ENCODE peak calls at places on chromosomes 13 and 19, in seven cellular contexts. E is MM.1S, C is IMR-90, N is HCT116, R is neural progenitor cell, L is astrocyte, H is colonic mucosa. M is an unnamed sample.

GRCh38 chr19:52190679-52191293 is 934 bp downstream of the PPP2R1A start:
- DNase-seq in N (no peak), C (peak), E (peak), R (peak), H (peak), L (peak), M (peak)

GRCh38 chr19:49988433-49988832 is 27.5 kb upstream of the SIGLEC11 start:
- DNase-seq in R (no peak), E (no peak), N (no peak), L (peak), C (peak), H (no peak), M (peak)

GRCh38 chr19:6065685-6066365 is 44.5 kb downstream of the RFX2 start:
- DNase-seq in N (no peak), C (peak), R (no peak), H (peak), L (peak), E (no peak), M (no peak)

GRCh38 chr13:22773475-22773874 is 407.3 kb upstream of the SGCG start:
- DNase-seq in E (no peak), L (no peak), C (no peak), N (no peak), R (no peak), H (no peak), M (no peak)

GRCh38 chr13:64639206-64639605 is 2590.9 kb downstream of the PCDH9 start:
- DNase-seq in E (no peak), C (no peak), L (no peak), R (no peak), H (no peak), N (no peak), M (no peak)

GRCh38 chr19:4638828-4639530 is at the start of gene TNFAIP8L1:
- DNase-seq in C (peak), L (peak), E (peak), H (peak), R (peak), N (peak), M (peak)

GRCh38 chr13:76884167-76884566 is 2.0 kb downstream of the KCTD12 start:
- DNase-seq in E (peak), C (no peak), R (peak), N (no peak), H (peak), L (no peak), M (peak)

GRCh38 chr19:3556978-3557460 is 367 bp downstream of the MFSD12 start:
- DNase-seq in R (peak), H (peak), E (peak), N (no peak), C (peak), L (peak), M (peak)

GRCh38 chr13:27822258-27822872 is 30.1 kb downstream of the GSX1 start:
- DNase-seq in E (no peak), L (no peak), H (no peak), R (peak), N (no peak), C (no peak), M (peak)

GRCh38 chr13:98476538-98476966 is 100.4 kb downstream of the STK24 start:
- DNase-seq in E (peak), H (no peak), R (no peak), C (peak), N (peak), L (peak), M (peak)

GRCh38 chr19:31099470-31100190 is 249.6 kb downstream of the TSHZ3 start:
- DNase-seq in L (no peak), R (peak), H (no peak), E (no peak), C (no peak), N (no peak), M (no peak)

GRCh38 chr13:33937373-33938087 is 119.6 kb downstream of the RFC3 start:
- DNase-seq in R (peak), H (no peak), E (no peak), C (no peak), L (peak), N (peak), M (peak)

GRCh38 chr19:35901854-35902661 is at the start of gene HCST:
- DNase-seq in R (no peak), L (peak), H (no peak), E (no peak), C (peak), N (no peak), M (peak)

GRCh38 chr13:114134944-114135610 is 2.7 kb upstream of the RASA3 start:
- DNase-seq in R (no peak), C (no peak), N (no peak), E (no peak), H (no peak), L (no peak), M (no peak)

GRCh38 chr13:33721719-33722118 is 96.2 kb upstream of the RFC3 start:
- DNase-seq in H (no peak), R (no peak), N (no peak), E (no peak), L (peak), C (peak), M (peak)

GRCh38 chr19:38846097-38846496 is 3.7 kb downstream of the HNRNPL start:
- DNase-seq in L (no peak), C (no peak), H (no peak), E (no peak), R (no peak), N (no peak), M (no peak)

GRCh38 chr19:10259162-10259905 is 7.3 kb downstream of the MRPL4 start:
- DNase-seq in C (peak), N (peak), L (peak), R (peak), E (peak), H (peak), M (peak)

GRCh38 chr19:42942187-42942789 is 5.3 kb upstream of the PSG7 start:
- DNase-seq in C (peak), L (peak), R (no peak), E (no peak), H (no peak), N (peak), M (peak)

GRCh38 chr19:916645-917322 is 349 bp upstream of the KISS1R start:
- DNase-seq in L (no peak), N (no peak), R (peak), E (no peak), C (no peak), H (no peak), M (no peak)

GRCh38 chr19:19538077-19538764 is at the start of gene CILP2:
- DNase-seq in C (no peak), R (peak), H (peak), L (no peak), E (no peak), N (no peak), M (no peak)

GRCh38 chr19:42052241-42052863 is 17.7 kb downstream of the GRIK5 start:
- DNase-seq in R (no peak), H (no peak), L (no peak), E (no peak), C (no peak), N (no peak), M (peak)

GRCh38 chr13:114067381-114067885 is 65.0 kb downstream of the RASA3 start:
- DNase-seq in C (peak), N (no peak), R (no peak), H (no peak), L (peak), E (peak), M (peak)

GRCh38 chr19:2799273-2800020 is 14.1 kb downstream of the THOP1 start:
- DNase-seq in N (no peak), L (no peak), H (no peak), R (no peak), E (no peak), C (no peak), M (no peak)

GRCh38 chr19:3145909-3146676 is 10.3 kb downstream of the GNA15 start:
- DNase-seq in R (peak), H (no peak), C (no peak), N (no peak), E (no peak), L (no peak), M (no peak)

GRCh38 chr13:97226788-97227627 is 4.9 kb downstream of the MBNL2 start:
- DNase-seq in C (no peak), R (no peak), L (no peak), E (peak), H (peak), N (no peak), M (no peak)

GRCh38 chr19:10884273-10884672 is 12.9 kb downstream of the CARM1 start:
- DNase-seq in R (no peak), C (peak), H (no peak), E (no peak), N (peak), L (peak), M (no peak)

GRCh38 chr13:25463496-25463895 is 91.7 kb downstream of the ATP8A2 start:
- DNase-seq in C (peak), R (no peak), E (no peak), N (no peak), H (no peak), L (peak), M (peak)

GRCh38 chr13:41588899-41589298 is 131.5 kb downstream of the RGCC start:
- DNase-seq in H (no peak), C (peak), N (peak), R (no peak), E (no peak), L (peak), M (peak)

GRCh38 chr19:409515-410242 is 732 bp upstream of the C2CD4C start:
- DNase-seq in N (no peak), L (no peak), C (no peak), H (no peak), R (no peak), E (no peak), M (no peak)

GRCh38 chr13:75271851-75272250 is 210.1 kb downstream of the TBC1D4 start:
- DNase-seq in E (no peak), N (no peak), H (no peak), C (peak), R (no peak), L (peak), M (peak)

GRCh38 chr13:101155920-101156319 is 260.4 kb downstream of the NALCN start:
- DNase-seq in R (peak), C (no peak), H (no peak), L (no peak), N (no peak), E (no peak), M (no peak)

GRCh38 chr19:50358483-50359431 is 6.7 kb downstream of the NAPSA start:
- DNase-seq in L (no peak), R (no peak), H (peak), C (peak), N (no peak), E (no peak), M (no peak)

GRCh38 chr13:107305178-107305577 is 737.2 kb upstream of the ARGLU1 start:
- DNase-seq in E (no peak), R (no peak), L (no peak), H (no peak), N (no peak), C (no peak), M (no peak)

GRCh38 chr13:107299717-107300116 is 731.8 kb upstream of the ARGLU1 start:
- DNase-seq in E (no peak), C (no peak), L (no peak), R (no peak), N (no peak), H (no peak), M (no peak)

GRCh38 chr13:107296804-107297203 is 728.9 kb upstream of the ARGLU1 start:
- DNase-seq in C (peak), H (no peak), N (no peak), R (no peak), L (peak), E (no peak), M (no peak)

GRCh38 chr13:107301724-107302374 is 733.9 kb upstream of the ARGLU1 start:
- DNase-seq in E (no peak), R (peak), H (no peak), L (no peak), N (no peak), C (no peak), M (no peak)
- TF ChIP-seq CTCF in E (no peak), R (peak), H (no peak), L (no peak), N (peak), C (no peak), M (no peak)

DNA sequence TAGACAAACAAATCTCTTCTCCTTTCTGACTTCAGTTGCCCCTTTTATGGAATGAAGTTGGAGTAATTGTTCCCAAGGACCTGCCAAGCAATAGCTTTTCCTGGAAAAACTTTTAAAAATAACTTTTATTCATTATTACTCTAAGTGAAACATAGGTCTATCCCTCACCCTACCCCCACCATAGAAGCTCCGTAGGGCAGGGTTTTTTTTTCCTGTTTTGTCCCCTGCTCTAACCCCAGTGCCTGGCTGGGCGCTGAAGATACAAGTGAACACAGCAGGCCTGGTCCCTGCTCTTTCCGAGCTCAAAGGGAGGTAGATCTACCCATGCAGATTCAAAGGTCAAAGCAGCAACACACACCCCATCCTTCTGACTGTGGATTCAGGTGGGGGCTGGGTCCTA is 8.7 kb upstream of the GNG8 start:
- DNase-seq in C (no peak), H (no peak), L (no peak), R (no peak), E (no peak), N (no peak), M (no peak)
- H3K27ac ChIP-seq in C (no peak), H (no peak), L (no peak), R (no peak), E (no peak), N (no peak), M (no peak)

DNA sequence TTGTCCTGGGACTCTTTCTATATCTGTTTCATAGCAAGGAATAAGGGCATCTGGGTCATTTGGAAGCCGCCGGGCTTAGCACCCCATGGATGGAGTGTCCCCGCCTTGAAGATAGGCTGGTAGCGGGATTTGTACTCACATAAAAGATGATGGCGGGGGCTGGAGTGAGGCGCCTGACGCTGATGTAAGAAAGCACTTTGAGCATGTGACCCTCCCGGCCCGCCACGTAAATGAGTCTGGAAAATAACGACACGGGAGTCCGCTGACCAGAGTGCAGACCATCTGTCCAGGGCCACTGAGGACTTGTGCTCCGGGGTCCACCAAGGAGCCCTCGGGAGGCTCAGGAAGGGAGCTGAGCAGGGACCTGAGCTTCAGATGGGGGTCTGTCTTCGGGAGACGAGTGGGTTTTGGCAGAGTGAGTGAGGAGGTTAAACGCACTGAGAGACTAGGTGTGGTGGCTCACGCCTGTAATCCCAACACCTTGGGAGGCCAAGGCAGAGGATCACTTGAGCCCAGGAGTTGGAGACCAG is 25.8 kb downstream of the SLC7A9 start:
- DNase-seq in C (no peak), H (no peak), E (no peak), R (no peak), N (no peak), L (no peak), M (no peak)
- H3K9ac ChIP-seq in C (no peak), H (no peak), E (no peak), R (no peak), N (no peak), L (no peak), M (no peak)

GRCh38 chr19:48815870-48816501 is 5.2 kb upstream of the BCAT2 start:
- DNase-seq in H (no peak), C (peak), L (peak), E (peak), R (no peak), N (no peak), M (peak)

GRCh38 chr19:48814895-48815294 is 4.1 kb upstream of the BCAT2 start:
- DNase-seq in E (no peak), L (no peak), N (no peak), H (no peak), R (no peak), C (no peak), M (no peak)

GRCh38 chr19:48812094-48812929 is 1.5 kb upstream of the BCAT2 start:
- DNase-seq in E (peak), C (peak), R (peak), H (peak), L (peak), N (no peak), M (peak)

GRCh38 chr19:48810151-48810550 is 678 bp downstream of the BCAT2 start:
- DNase-seq in H (no peak), R (no peak), E (no peak), C (no peak), N (no peak), L (no peak), M (no peak)

DNA sequence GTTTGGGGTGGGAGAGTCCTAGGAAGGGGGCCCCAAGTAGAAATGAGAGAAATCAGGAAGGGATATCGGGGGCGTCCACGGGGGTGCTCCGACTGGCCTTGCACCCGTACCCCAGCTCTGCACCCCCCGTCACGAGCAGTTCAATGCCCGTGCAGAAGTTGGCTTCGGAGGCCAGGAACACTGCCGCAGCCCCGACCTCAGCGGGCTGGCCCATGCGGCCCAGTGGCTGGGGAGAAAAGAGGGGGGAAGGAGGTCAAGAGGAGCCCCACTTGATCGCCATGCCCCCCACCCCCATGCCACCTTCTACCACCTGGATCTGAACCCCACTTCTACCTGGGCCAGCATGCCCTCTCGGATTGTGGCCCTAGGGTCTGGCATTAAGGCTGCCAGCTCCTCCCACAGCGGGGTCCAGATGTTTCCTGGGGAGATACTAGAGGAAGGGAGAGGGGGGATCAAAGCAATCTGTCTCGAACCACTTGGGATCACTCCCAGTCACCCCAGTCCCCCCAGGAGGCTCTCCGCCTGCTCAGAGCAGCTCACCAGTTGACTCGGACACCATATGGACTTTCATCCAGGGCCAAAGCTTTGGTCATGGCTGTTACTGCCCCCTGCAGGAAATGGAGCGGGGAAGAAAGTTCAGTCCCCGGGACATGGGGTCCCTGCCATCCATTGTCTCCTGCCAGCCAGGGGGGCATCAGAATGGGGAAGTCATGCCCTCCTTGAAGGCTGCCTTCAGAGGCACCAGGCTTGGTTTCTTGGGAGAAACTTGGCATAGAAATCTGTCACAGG is 2.5 kb upstream of the BCAT2 start:
- DNase-seq in C (no peak), R (peak), L (no peak), E (no peak), H (no peak), N (no peak), M (no peak)
- TF ChIP-seq CTCF in C (no peak), R (peak), L (no peak), E (peak), H (no peak), N (peak), M (peak)

GRCh38 chr19:40688294-40688693 is 2.2 kb downstream of the NUMBL start:
- DNase-seq in E (no peak), H (no peak), R (no peak), C (no peak), L (no peak), N (no peak), M (no peak)
- H3K27ac ChIP-seq in E (no peak), H (no peak), R (no peak), C (no peak), L (no peak), N (no peak), M (no peak)

DNA sequence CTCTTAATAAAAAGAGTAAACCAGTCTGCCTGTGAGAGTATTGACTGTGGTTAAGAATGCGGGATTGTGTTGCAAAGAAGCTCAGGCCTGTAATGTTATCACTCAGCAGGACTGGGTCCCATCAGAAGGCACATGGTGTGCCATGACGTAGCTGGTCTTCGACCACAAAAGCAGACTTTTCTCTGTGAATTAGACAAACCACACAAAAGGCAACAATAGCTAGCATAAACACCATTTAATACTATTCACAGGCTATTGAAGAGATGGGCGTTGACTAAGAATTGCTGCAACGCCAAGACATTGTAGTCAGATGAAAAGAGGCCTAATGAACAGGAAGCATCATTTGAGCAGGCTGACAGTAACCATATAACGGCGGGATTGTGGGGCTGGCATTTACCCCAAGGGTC is 235.6 kb upstream of the SOX21 start:
- DNase-seq in H (no peak), N (no peak), L (peak), R (peak), E (no peak), C (no peak), M (no peak)
- H3K9ac ChIP-seq in H (no peak), N (no peak), L (no peak), R (no peak), E (no peak), C (no peak), M (no peak)

GRCh38 chr13:110317093-110317492 is 10.0 kb downstream of the COL4A2 start:
- DNase-seq in L (no peak), R (no peak), N (no peak), H (no peak), E (no peak), C (no peak), M (no peak)
- TF ChIP-seq CTCF in L (no peak), R (no peak), N (no peak), H (no peak), E (no peak), C (no peak), M (no peak)

DNA sequence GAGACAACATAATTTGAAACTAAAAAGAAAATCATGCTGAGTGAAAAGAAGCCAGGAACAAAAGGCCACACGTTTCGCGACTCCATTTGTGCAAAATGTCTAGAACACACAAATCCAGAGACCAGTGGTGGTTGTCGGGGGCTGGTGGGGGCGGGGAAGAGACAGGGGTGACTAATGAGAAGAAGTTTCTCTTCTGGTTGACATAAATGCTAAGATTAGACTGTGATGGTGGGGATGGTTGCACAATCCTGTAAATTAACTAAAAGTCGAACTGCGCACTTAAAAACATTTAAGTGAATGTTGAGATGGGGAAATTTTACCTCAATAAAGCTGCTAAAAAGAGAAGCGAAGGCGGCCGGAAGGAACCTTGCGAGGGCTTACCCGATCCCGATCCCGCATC is 7.1 kb downstream of the AKAP8 start:
- DNase-seq in H (no peak), C (no peak), L (no peak), N (no peak), R (no peak), E (no peak), M (no peak)
- H3K27ac ChIP-seq in H (no peak), C (no peak), L (no peak), N (no peak), R (no peak), E (no peak), M (no peak)